ENCODE peak calls at places on chromosomes 11 and 22, in ten cellular contexts. N is cardiac muscle cell; C is mesenchymal stem cell; K is A549; H is CD8-positive, alpha-beta memory T cell; T is adrenal gland; V is foreskin fibroblast; E is CD8-positive, alpha-beta T cell; J is fibroblast of villous mesenchyme; S is fibroblast of lung. O is an unnamed sample.

GRCh38 chr22:49404576-49405199 is 423.0 kb downstream of the BRD1 start:
- DNase-seq in N (no peak), K (no peak), S (no peak), J (no peak), H (no peak), T (no peak), V (no peak), E (no peak), C (no peak), O (no peak)

GRCh38 chr11:1623716-1624115 is 1.8 kb upstream of the KRTAP5-4 start:
- DNase-seq in V (no peak), H (no peak), K (no peak), N (no peak), T (no peak), S (no peak), E (no peak), C (no peak), J (no peak), O (no peak)

GRCh38 chr11:1772270-1773130 is 8.8 kb upstream of the CTSD start:
- DNase-seq in H (peak), E (peak), K (peak), J (peak), V (peak), N (peak), T (peak), C (peak), S (peak), O (no peak)

GRCh38 chr11:76610871-76611475 is 59.6 kb downstream of the LRRC32 start:
- DNase-seq in H (no peak), E (no peak), N (no peak), C (peak), V (no peak), J (no peak), S (no peak), K (no peak), T (no peak), O (no peak)

GRCh38 chr22:32539631-32540449 is 65.2 kb downstream of the FBXO7 start:
- DNase-seq in H (no peak), C (peak), T (peak), S (no peak), V (no peak), E (no peak), J (peak), K (no peak), N (no peak), O (no peak)

GRCh38 chr11:113957016-113957415 is 17.9 kb upstream of the HTR3A start:
- DNase-seq in N (no peak), E (no peak), H (no peak), V (no peak), T (no peak), K (no peak), J (no peak), S (no peak), C (no peak), O (no peak)

GRCh38 chr22:37953062-37953436 is 352 bp downstream of the C22orf23 start:
- DNase-seq in H (no peak), J (no peak), K (peak), S (no peak), E (no peak), V (no peak), N (no peak), T (no peak), C (no peak), O (peak)

GRCh38 chr11:81497202-81497804 is 1236.4 kb downstream of the FAM181B start:
- DNase-seq in S (peak), K (peak), C (peak), V (no peak), N (peak), T (peak), J (peak), E (no peak), H (no peak), O (peak)

GRCh38 chr11:99522467-99523173 is 501.9 kb downstream of the CNTN5 start:
- DNase-seq in J (peak), K (no peak), C (no peak), N (no peak), T (no peak), E (no peak), H (no peak), V (no peak), S (peak), O (no peak)

GRCh38 chr11:122229611-122230386 is 113.8 kb upstream of the BLID start:
- DNase-seq in E (no peak), C (no peak), T (no peak), K (no peak), S (no peak), V (no peak), N (no peak), H (no peak), J (no peak), O (no peak)

GRCh38 chr11:2090172-2091111 is 48.7 kb downstream of the IGF2 start:
- DNase-seq in S (no peak), T (no peak), V (no peak), H (no peak), K (no peak), C (no peak), J (no peak), E (no peak), N (no peak), O (no peak)

GRCh38 chr11:109150603-109151002 is 271.4 kb upstream of the C11orf87 start:
- DNase-seq in J (no peak), N (no peak), T (no peak), C (peak), H (no peak), S (no peak), K (no peak), E (no peak), V (no peak), O (no peak)

GRCh38 chr22:48476599-48476998 is 1351.1 kb downstream of the BRD1 start:
- DNase-seq in S (no peak), E (no peak), N (no peak), H (no peak), C (no peak), T (peak), K (no peak), J (no peak), V (no peak), O (no peak)

GRCh38 chr11:116644948-116645305 is 127.9 kb downstream of the BUD13 start:
- DNase-seq in T (no peak), K (no peak), J (no peak), N (no peak), E (no peak), H (no peak), C (no peak), V (no peak), S (no peak), O (no peak)

GRCh38 chr11:76823481-76824028 is 37.2 kb upstream of the ACER3 start:
- DNase-seq in H (no peak), C (peak), V (peak), E (no peak), S (no peak), J (peak), N (peak), K (peak), T (no peak), O (no peak)

GRCh38 chr11:64264371-64264852 is 13.1 kb downstream of the PLCB3 start:
- DNase-seq in E (no peak), V (no peak), C (no peak), J (no peak), T (no peak), N (no peak), K (no peak), S (no peak), H (no peak), O (no peak)

DNA sequence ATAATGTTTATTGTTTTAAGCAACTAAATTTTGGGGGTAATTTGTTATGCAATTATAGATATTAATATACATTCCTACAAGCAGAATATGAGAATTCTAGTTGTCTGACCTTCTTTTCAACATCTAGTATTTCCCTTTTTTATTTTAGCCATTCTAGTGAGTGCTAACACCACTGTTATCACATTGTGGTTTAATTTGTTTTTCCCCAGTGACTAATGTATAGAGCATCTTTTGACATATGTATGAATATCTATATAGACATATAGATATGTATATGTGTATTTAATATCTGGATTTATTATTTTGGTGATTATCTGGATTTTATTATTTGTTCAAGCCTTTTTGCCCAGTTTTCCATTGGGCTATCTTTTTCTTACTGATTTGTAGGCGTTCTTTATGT is 66.6 kb downstream of the STIM1 start:
- DNase-seq in H (no peak), K (no peak), V (no peak), E (no peak), T (no peak), N (no peak), C (no peak), J (no peak), S (no peak), O (no peak)
- H3K4me3 ChIP-seq in H (no peak), K (no peak), V (no peak), E (no peak), T (no peak), N (no peak), C (no peak), J (no peak), S (no peak), O (no peak)

GRCh38 chr11:94793822-94794221 is 25.7 kb downstream of the AMOTL1 start:
- DNase-seq in N (peak), E (no peak), V (peak), K (no peak), T (no peak), C (peak), S (peak), H (no peak), J (peak), O (no peak)

GRCh38 chr11:94796863-94797262 is 28.7 kb downstream of the AMOTL1 start:
- DNase-seq in K (no peak), H (no peak), N (no peak), C (no peak), E (no peak), T (no peak), S (no peak), V (no peak), J (no peak), O (no peak)

GRCh38 chr11:94794287-94795168 is 26.4 kb downstream of the AMOTL1 start:
- DNase-seq in J (peak), C (peak), K (no peak), S (peak), N (peak), E (no peak), T (peak), H (no peak), V (peak), O (peak)

GRCh38 chr11:94793002-94793401 is 24.8 kb downstream of the AMOTL1 start:
- DNase-seq in H (no peak), N (no peak), S (peak), E (no peak), C (peak), T (no peak), K (no peak), V (peak), J (peak), O (no peak)

GRCh38 chr11:94795799-94796580 is 27.8 kb downstream of the AMOTL1 start:
- DNase-seq in S (no peak), N (no peak), E (no peak), H (no peak), K (no peak), T (no peak), V (no peak), C (no peak), J (no peak), O (no peak)
- H3K4me3 ChIP-seq in S (peak), N (no peak), E (no peak), H (no peak), K (no peak), T (no peak), V (no peak), C (peak), J (no peak), O (no peak)

DNA sequence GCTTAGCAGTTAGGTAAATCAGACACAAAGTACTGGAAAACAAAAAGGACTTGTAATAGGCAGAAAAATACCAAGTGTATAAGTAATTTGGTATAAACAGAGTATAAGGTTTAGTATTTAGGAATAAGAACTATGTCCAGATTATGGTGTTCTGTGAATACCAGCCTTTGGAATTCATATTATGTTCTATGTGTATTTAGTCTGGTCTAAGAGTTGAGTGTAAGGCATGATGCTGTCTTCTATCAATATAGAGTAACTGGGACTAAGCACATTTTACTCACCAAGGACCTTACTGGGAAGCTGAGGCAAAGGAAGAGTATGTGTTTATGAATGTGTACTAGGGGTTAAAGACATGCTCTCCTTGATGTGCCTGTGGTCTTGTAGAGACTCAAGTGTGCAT is 9.5 kb downstream of the SDHD start:
- DNase-seq in H (no peak), K (no peak), E (no peak), V (no peak), N (no peak), T (no peak), S (no peak), C (no peak), J (no peak), O (no peak)
- H3K4me3 ChIP-seq in H (no peak), K (no peak), E (no peak), V (no peak), N (no peak), T (no peak), S (no peak), C (no peak), J (no peak), O (no peak)

GRCh38 chr11:18321622-18321990 is 334 bp downstream of the HPS5 start:
- DNase-seq in K (no peak), E (no peak), S (no peak), C (no peak), J (peak), H (no peak), T (no peak), N (no peak), V (no peak), O (no peak)

GRCh38 chr11:18321991-18322711 is at the start of the genes GTF2H1 and HPS5:
- DNase-seq in T (peak), C (peak), S (peak), V (peak), N (peak), J (peak), H (peak), K (peak), E (peak), O (peak)

GRCh38 chr11:18322818-18323570 is 627 bp downstream of the GTF2H1 start:
- DNase-seq in C (no peak), K (no peak), N (no peak), T (no peak), H (no peak), S (no peak), V (no peak), E (no peak), J (no peak), O (no peak)

GRCh38 chr11:18319914-18320313 is 2.0 kb downstream of the HPS5 start:
- DNase-seq in T (no peak), J (no peak), E (no peak), S (no peak), V (no peak), N (no peak), K (no peak), H (no peak), C (no peak), O (no peak)

GRCh38 chr11:18324381-18324780 is 2.0 kb downstream of the GTF2H1 start:
- DNase-seq in E (no peak), C (no peak), V (no peak), T (no peak), J (no peak), H (no peak), S (no peak), N (no peak), K (no peak), O (no peak)
- H3K4me3 ChIP-seq in E (no peak), C (peak), V (peak), T (no peak), J (peak), H (no peak), S (peak), N (no peak), K (no peak), O (no peak)

GRCh38 chr11:12694182-12694531 is 19.9 kb downstream of the TEAD1 start:
- DNase-seq in C (no peak), E (no peak), S (no peak), J (no peak), V (no peak), N (no peak), T (no peak), K (no peak), H (no peak), O (peak)

GRCh38 chr11:12695221-12695794 is 21.1 kb downstream of the TEAD1 start:
- DNase-seq in V (no peak), H (no peak), C (no peak), N (no peak), T (no peak), J (no peak), S (no peak), K (no peak), E (no peak), O (no peak)

GRCh38 chr11:12693075-12693473 is 18.9 kb downstream of the TEAD1 start:
- DNase-seq in S (peak), T (peak), J (peak), C (peak), K (no peak), N (no peak), E (no peak), H (no peak), V (no peak), O (no peak)

GRCh38 chr11:12692238-12693074 is 18.2 kb downstream of the TEAD1 start:
- DNase-seq in K (peak), E (no peak), C (peak), J (peak), V (peak), N (peak), H (no peak), S (peak), T (peak), O (peak)

GRCh38 chr11:12693485-12694181 is 19.4 kb downstream of the TEAD1 start:
- DNase-seq in K (peak), E (no peak), S (peak), T (peak), J (peak), V (peak), H (no peak), N (peak), C (peak), O (peak)
- H3K4me3 ChIP-seq in K (peak), E (no peak), S (peak), T (no peak), J (peak), V (peak), H (no peak), N (no peak), C (peak), O (no peak)

GRCh38 chr11:70328556-70328955 is 58.1 kb downstream of the PPFIA1 start:
- DNase-seq in H (no peak), C (no peak), J (no peak), E (no peak), T (no peak), V (no peak), K (no peak), S (no peak), N (no peak), O (no peak)

GRCh38 chr11:70326365-70326803 is 55.9 kb downstream of the PPFIA1 start:
- DNase-seq in S (peak), C (peak), V (peak), N (peak), T (peak), E (no peak), K (no peak), H (no peak), J (peak), O (no peak)

GRCh38 chr11:70327717-70328116 is 57.2 kb downstream of the PPFIA1 start:
- DNase-seq in E (no peak), K (no peak), C (no peak), J (no peak), H (no peak), V (no peak), N (no peak), S (no peak), T (no peak), O (no peak)

GRCh38 chr11:70324354-70325115 is 54.0 kb downstream of the PPFIA1 start:
- DNase-seq in K (no peak), C (peak), J (peak), S (no peak), E (no peak), V (no peak), N (peak), T (no peak), H (no peak), O (no peak)

DNA sequence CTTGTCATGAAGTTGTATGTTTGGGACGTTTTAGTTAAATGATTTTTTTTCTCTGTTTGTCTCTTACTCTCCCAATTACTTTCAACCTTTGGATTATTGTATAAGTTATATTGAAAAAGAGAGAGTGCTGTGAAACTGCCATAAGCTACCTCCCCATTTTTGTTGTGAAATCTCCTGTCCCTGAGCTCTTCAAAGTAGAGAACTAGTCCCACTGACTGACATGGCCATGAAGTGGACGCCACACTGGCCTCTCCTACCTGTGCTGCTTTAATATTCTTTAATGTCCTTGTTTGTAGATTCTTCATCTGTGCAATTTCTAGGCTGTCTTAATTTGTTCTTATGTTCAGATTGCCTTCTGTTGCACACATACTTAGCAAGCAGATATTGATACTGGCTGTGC is 56.4 kb downstream of the PPFIA1 start:
- DNase-seq in E (no peak), H (no peak), V (no peak), C (no peak), J (no peak), S (no peak), T (no peak), K (no peak), N (no peak), O (no peak)
- H3K4me3 ChIP-seq in E (no peak), H (no peak), V (no peak), C (peak), J (no peak), S (no peak), T (no peak), K (no peak), N (no peak), O (no peak)

GRCh38 chr22:36331306-36331911 is 56.4 kb downstream of the MYH9 start:
- DNase-seq in J (peak), N (peak), S (peak), K (peak), V (peak), H (peak), T (peak), C (peak), E (peak), O (peak)

GRCh38 chr22:36329217-36330078 is 58.3 kb downstream of the MYH9 start:
- DNase-seq in V (peak), K (peak), E (peak), N (peak), J (peak), S (peak), C (peak), H (peak), T (peak), O (peak)

GRCh38 chr22:36328635-36329216 is 59.0 kb downstream of the MYH9 start:
- DNase-seq in C (peak), V (peak), S (peak), N (peak), K (peak), T (peak), H (no peak), E (peak), J (peak), O (peak)

GRCh38 chr22:36330655-36331305 is 57.0 kb downstream of the MYH9 start:
- DNase-seq in E (peak), C (peak), T (peak), H (no peak), S (peak), K (no peak), N (peak), J (peak), V (no peak), O (no peak)

DNA sequence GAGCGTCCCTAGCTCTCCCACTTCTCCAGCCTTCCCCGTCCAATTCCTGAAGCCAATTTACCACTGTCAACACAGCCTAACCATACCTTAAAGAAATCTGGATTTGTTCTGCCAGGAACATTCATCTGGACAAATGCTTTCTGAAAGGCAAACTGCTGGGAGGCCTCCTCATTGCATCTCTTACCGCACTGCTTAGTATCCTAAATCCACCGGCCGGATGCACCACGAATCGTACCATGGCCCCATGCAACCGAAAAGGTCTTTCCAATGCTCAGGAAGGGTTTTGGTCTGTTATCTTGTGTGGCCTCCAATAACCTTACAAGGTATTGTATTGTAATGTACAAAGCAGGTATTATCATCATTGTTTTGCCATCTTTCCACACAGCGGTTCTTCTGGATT is 57.6 kb downstream of the MYH9 start:
- DNase-seq in J (no peak), N (no peak), C (no peak), T (no peak), V (no peak), E (no peak), H (no peak), S (no peak), K (no peak), O (no peak)
- H3K4me3 ChIP-seq in J (no peak), N (no peak), C (no peak), T (no peak), V (no peak), E (peak), H (peak), S (no peak), K (no peak), O (no peak)